ENCODE peak calls at places on chromosomes 5 and 9, in five cellular contexts. L, H, V, N and C are unnamed samples.

GRCh38 chr9:76591256-76591950 is 132.4 kb downstream of the GCNT1 start:
- DNase-seq in V (no peak), L (no peak), H (no peak), N (no peak), C (no peak)

GRCh38 chr9:108443741-108444140 is 412.0 kb downstream of the ACTL7B start:
- DNase-seq in H (no peak), V (no peak), L (peak; percentile 81), N (peak; percentile 92), C (no peak)

GRCh38 chr9:110251212-110251611 is 5.1 kb downstream of the TXN start:
- DNase-seq in V (no peak), H (no peak), N (no peak), L (no peak), C (no peak)

GRCh38 chr9:137466041-137466799 is 7.1 kb upstream of the NSMF start:
- DNase-seq in V (no peak), N (no peak), L (no peak), H (no peak), C (no peak)

GRCh38 chr5:135179308-135179980 is 145.4 kb upstream of the PITX1 start:
- DNase-seq in V (peak; percentile 72), L (no peak), H (no peak), N (peak; percentile 13), C (no peak)

GRCh38 chr5:118736396-118736795 is 252.0 kb downstream of the DTWD2 start:
- DNase-seq in N (no peak), L (no peak), V (no peak), H (no peak), C (no peak)

GRCh38 chr5:138974227-138975063 is 99.3 kb upstream of the LRRTM2 start:
- DNase-seq in L (no peak), H (no peak), V (peak; percentile 43), N (no peak), C (no peak)

GRCh38 chr5:37208883-37209808 is 40.0 kb downstream of the CPLANE1 start:
- DNase-seq in L (no peak), N (peak; percentile 17), V (no peak), H (no peak), C (no peak)

GRCh38 chr9:136992819-136993369 is 672 bp downstream of the PAXX start:
- DNase-seq in V (no peak), L (no peak), H (no peak), N (no peak), C (no peak)

GRCh38 chr5:139181835-139182452 is 16.2 kb downstream of the SIL1 start:
- DNase-seq in N (peak; percentile 70), V (no peak), H (no peak), L (peak; percentile 16), C (no peak)

GRCh38 chr5:160542281-160542680 is 120.6 kb downstream of the PTTG1 start:
- DNase-seq in L (peak; percentile 21), N (peak; percentile 4), H (no peak), V (no peak), C (no peak)